ENCODE peak calls at places on chromosomes 5 and 9, in seven cellular contexts. E is GM10248, O is endothelial cell, N is RWPE1, F is adrenal gland, P is fibroblast of lung, C is GM12865. J is an unnamed sample.

GRCh38 chr9:118961857-118962256 is 407.4 kb downstream of the BRINP1 start:
- DNase-seq in E (no peak), O (no peak), N (peak), F (no peak), P (peak), C (no peak), J (no peak)

GRCh38 chr5:17024686-17025180 is 88.6 kb upstream of the MYO10 start:
- DNase-seq in E (no peak), O (no peak), N (peak), F (no peak), P (peak), C (no peak), J (no peak)

GRCh38 chr9:86020731-86021130 is 78.6 kb downstream of the GOLM1 start:
- DNase-seq in E (no peak), O (no peak), N (no peak), F (no peak), P (peak), C (no peak), J (no peak)

GRCh38 chr9:72038408-72038807 is 22.0 kb downstream of the C9orf57 start:
- DNase-seq in E (no peak), O (no peak), N (no peak), F (no peak), P (no peak), C (no peak), J (no peak)

GRCh38 chr9:88537743-88538055 is 2.7 kb downstream of the NXNL2 start:
- DNase-seq in E (no peak), O (peak), N (no peak), F (peak), P (peak), C (peak), J (peak)

GRCh38 chr9:87350915-87351314 is 146.8 kb upstream of the DAPK1 start:
- DNase-seq in E (no peak), O (no peak), N (no peak), F (no peak), P (peak), C (no peak), J (no peak)

GRCh38 chr5:150488519-150489357 is 19.2 kb upstream of the NDST1 start:
- DNase-seq in E (no peak), O (no peak), N (no peak), F (no peak), P (peak), C (peak), J (no peak)

GRCh38 chr9:35736201-35736633 is 3.8 kb downstream of the CREB3 start:
- DNase-seq in E (peak), O (peak), N (peak), F (peak), P (peak), C (peak), J (peak)

GRCh38 chr5:82176115-82176514 is 102.0 kb downstream of the RPS23 start:
- DNase-seq in E (no peak), O (no peak), N (no peak), F (no peak), P (no peak), C (no peak), J (no peak)

GRCh38 chr5:97065475-97065874 is 76.9 kb downstream of the LIX1 start:
- DNase-seq in E (no peak), O (no peak), N (peak), F (no peak), P (no peak), C (no peak), J (no peak)

GRCh38 chr5:137567226-137567625 is 68.1 kb upstream of the SPOCK1 start:
- DNase-seq in E (no peak), O (no peak), N (no peak), F (no peak), P (no peak), C (no peak), J (no peak)

GRCh38 chr9:111016046-111017026 is 21.9 kb downstream of the LPAR1 start:
- DNase-seq in E (no peak), O (no peak), N (peak), F (no peak), P (peak), C (peak), J (no peak)

GRCh38 chr9:90038778-90039177 is 434.0 kb downstream of the GADD45G start:
- DNase-seq in E (no peak), O (no peak), N (no peak), F (no peak), P (peak), C (no peak), J (no peak)

GRCh38 chr5:206406-206805 is 11.5 kb downstream of the CCDC127 start:
- DNase-seq in E (no peak), O (no peak), N (no peak), F (no peak), P (peak), C (no peak), J (no peak)

GRCh38 chr5:159619826-159620225 is 289.5 kb upstream of the IL12B start:
- DNase-seq in E (no peak), O (no peak), N (no peak), F (no peak), P (peak), C (no peak), J (no peak)

GRCh38 chr9:34233691-34234090 is 54.8 kb downstream of the UBAP1 start:
- DNase-seq in E (no peak), O (no peak), N (no peak), F (no peak), P (peak), C (no peak), J (no peak)

GRCh38 chr5:149611327-149611726 is 30.0 kb downstream of the ARHGEF37 start:
- DNase-seq in E (no peak), O (no peak), N (no peak), F (no peak), P (peak), C (no peak), J (no peak)

GRCh38 chr5:57232293-57233033 is 58.6 kb downstream of the GPBP1 start:
- DNase-seq in E (no peak), O (no peak), N (no peak), F (no peak), P (peak), C (no peak), J (no peak)

GRCh38 chr5:99460701-99461100 is 531.9 kb upstream of the CHD1 start:
- DNase-seq in E (no peak), O (no peak), N (no peak), F (no peak), P (no peak), C (no peak), J (no peak)

GRCh38 chr9:34989946-34990635 is 546 bp downstream of the DNAJB5 start:
- DNase-seq in E (peak), O (peak), N (no peak), F (peak), P (peak), C (peak), J (peak)

GRCh38 chr5:168390491-168390890 is 95.8 kb upstream of the RARS1 start:
- DNase-seq in E (no peak), O (no peak), N (peak), F (no peak), P (no peak), C (no peak), J (no peak)

GRCh38 chr5:168525856-168526255 is 3.2 kb upstream of the FBLL1 start:
- DNase-seq in E (no peak), O (no peak), N (no peak), F (no peak), P (no peak), C (no peak), J (no peak)

GRCh38 chr9:100554935-100555401 is 22.9 kb upstream of the CAVIN4 start:
- DNase-seq in E (no peak), O (no peak), N (no peak), F (no peak), P (peak), C (peak), J (no peak)

GRCh38 chr5:142016576-142016975 is 3.7 kb upstream of the GNPDA1 start:
- DNase-seq in E (no peak), O (no peak), N (no peak), F (no peak), P (no peak), C (peak), J (peak)

DNA sequence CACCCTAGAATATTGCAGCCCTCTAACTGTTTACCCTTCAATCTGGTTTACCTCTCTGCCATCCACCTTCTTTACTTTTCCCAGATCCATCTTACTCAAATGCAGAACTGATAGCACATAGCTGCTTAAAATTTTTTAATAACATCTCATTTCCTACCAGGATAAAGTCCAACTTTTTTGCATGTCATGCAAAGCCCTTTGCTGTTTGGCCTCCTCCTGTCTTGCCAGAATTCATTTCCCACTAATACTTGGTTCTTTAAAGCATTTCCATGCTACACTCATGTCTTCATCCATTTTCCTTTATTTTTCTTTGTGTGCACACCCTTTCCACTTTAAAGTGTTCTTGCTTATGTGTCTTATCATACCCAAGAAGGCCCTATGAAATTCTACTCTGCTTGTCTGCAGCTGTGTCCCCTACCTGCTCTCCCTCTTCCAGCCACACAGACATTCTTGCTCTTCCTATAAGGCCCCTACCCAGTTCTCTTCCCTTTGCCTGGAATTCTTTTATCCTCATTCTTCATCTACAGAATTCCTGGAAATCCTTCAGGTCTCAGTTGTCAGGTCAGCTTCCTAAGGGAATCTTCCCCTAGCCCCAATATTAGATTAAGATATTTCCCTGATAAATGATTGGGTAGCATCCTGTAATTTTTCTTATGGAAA is 50.3 kb downstream of the TLE4 start:
- DNase-seq in E (no peak), O (no peak), N (no peak), F (no peak), P (peak), C (no peak), J (no peak)
- TF ChIP-seq CTCF in E (no peak), O (no peak), N (no peak), F (no peak), P (no peak), C (no peak), J (no peak)

DNA sequence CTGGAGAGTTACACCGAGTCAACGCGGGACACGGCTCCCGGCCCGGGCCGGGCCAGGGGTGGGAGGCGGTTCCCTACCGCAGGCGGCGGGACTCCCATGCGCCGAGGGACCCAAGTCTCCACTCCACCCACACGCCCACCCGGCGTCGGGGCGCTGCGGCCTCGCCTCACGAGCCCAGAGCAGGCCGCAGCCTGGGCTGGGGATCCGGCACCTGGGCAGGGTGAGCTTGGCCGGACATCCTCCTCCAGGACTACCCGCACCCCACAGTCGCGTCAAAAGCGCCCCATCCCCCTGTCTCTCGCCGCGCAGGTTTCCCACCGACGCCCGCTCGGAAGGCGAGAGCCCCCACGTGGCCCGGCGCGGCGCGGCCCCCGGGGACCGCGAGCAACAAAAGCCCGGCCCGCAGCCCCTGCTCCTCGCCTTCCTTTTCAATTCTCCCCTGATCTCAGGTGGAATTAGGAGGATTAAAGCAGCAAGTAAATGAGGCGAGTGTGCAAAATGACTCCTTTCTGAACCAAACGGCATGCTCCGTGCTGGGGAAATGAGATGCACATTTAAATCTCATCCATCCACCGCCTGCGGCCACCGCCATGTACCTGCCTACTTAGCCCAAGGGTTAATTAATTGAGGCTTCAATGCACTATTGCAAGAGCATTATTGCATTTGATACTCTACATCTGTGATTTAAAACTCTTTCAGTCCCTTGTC is 196.6 kb upstream of the TBCA start:
- DNase-seq in E (peak), O (peak), N (no peak), F (no peak), P (peak), C (peak), J (peak)
- TF ChIP-seq CTCF in E (peak), O (no peak), N (no peak), F (no peak), P (peak), C (peak), J (peak)

GRCh38 chr9:4155224-4156026 is 144.4 kb downstream of the GLIS3 start:
- DNase-seq in E (no peak), O (no peak), N (no peak), F (no peak), P (no peak), C (no peak), J (no peak)
- TF ChIP-seq CTCF in E (no peak), O (no peak), N (no peak), F (no peak), P (no peak), C (no peak), J (no peak)

GRCh38 chr5:80935811-80936385 is 24.3 kb upstream of the RASGRF2 start:
- DNase-seq in E (peak), O (no peak), N (no peak), F (no peak), P (no peak), C (no peak), J (no peak)
- TF ChIP-seq CTCF in E (peak), O (no peak), N (no peak), F (no peak), P (no peak), C (peak), J (no peak)

GRCh38 chr9:745761-746414 is 95.6 kb upstream of the DMRT1 start:
- DNase-seq in E (no peak), O (no peak), N (no peak), F (no peak), P (no peak), C (no peak), J (no peak)

GRCh38 chr9:744790-745456 is 96.6 kb upstream of the DMRT1 start:
- DNase-seq in E (no peak), O (no peak), N (no peak), F (no peak), P (no peak), C (no peak), J (no peak)

GRCh38 chr9:742104-742503 is 99.4 kb upstream of the DMRT1 start:
- DNase-seq in E (no peak), O (no peak), N (no peak), F (no peak), P (no peak), C (no peak), J (no peak)

GRCh38 chr9:742914-743594 is 98.4 kb upstream of the DMRT1 start:
- DNase-seq in E (no peak), O (no peak), N (no peak), F (no peak), P (no peak), C (no peak), J (no peak)

GRCh38 chr9:744046-744712 is 97.3 kb upstream of the DMRT1 start:
- DNase-seq in E (no peak), O (no peak), N (no peak), F (no peak), P (no peak), C (no peak), J (no peak)
- TF ChIP-seq CTCF in E (no peak), O (no peak), N (no peak), F (no peak), P (no peak), C (no peak), J (no peak)

DNA sequence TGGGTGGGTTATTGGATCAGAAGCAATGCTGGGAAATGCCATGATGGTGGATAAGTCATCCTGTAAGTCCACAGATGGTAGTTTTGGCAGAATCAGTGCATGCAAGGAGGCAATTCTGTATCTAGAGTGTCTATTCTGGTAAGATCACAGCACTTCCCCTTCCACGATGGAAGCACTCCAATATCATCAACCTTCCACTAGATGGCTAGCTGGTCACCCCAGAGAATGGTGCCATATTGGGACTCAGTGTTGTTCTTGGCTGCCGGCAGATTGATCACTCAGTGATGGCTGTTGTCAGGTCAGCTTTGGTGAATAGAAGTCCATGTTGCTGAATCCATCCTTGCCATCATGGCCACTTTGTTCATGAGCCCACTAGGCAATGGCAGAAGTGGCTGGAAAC is 553.5 kb downstream of the CSNK1G3 start:
- DNase-seq in E (no peak), O (no peak), N (no peak), F (no peak), P (no peak), C (no peak), J (no peak)
- TF ChIP-seq CTCF in E (no peak), O (no peak), N (no peak), F (no peak), P (no peak), C (peak), J (no peak)

J was measured in activated CD8-positive, alpha-beta T cell treated with anti-CD3 and anti-CD28 coated beads for 36 hours.